ENCODE peak calls at places on chromosome 10, in six cellular contexts. D is GM12878, P is A549, H is heart left ventricle, B is HCT116, S is transverse colon. L is an unnamed sample.

GRCh38 chr10:49761789-49762565 is at the start of gene OGDHL:
- DNase-seq in D (no peak), P (peak), H (peak), B (peak), S (peak), L (peak)

GRCh38 chr10:89861584-89862287 is 160.3 kb downstream of the KIF20B start:
- DNase-seq in D (no peak), P (no peak), H (no peak), B (peak), S (no peak), L (no peak)

GRCh38 chr10:98295907-98296306 is 27.9 kb upstream of the LOXL4 start:
- DNase-seq in D (no peak), P (no peak), H (no peak), B (no peak), S (no peak), L (no peak)

GRCh38 chr10:103884681-103885139 is 29.3 kb upstream of the SH3PXD2A start:
- DNase-seq in D (no peak), P (peak), H (no peak), B (no peak), S (peak), L (no peak)

GRCh38 chr10:85602713-85603112 is 763.9 kb downstream of the GRID1 start:
- DNase-seq in D (no peak), P (no peak), H (no peak), B (no peak), S (no peak), L (no peak)

GRCh38 chr10:28838908-28839307 is 161.6 kb downstream of the BAMBI start:
- DNase-seq in D (no peak), P (peak), H (no peak), B (peak), S (peak), L (no peak)

GRCh38 chr10:46550795-46551700 is 5.4 kb downstream of the GPRIN2 start:
- DNase-seq in D (no peak), P (no peak), H (peak), B (no peak), S (peak), L (peak)

GRCh38 chr10:77428776-77429395 is 208.7 kb downstream of the KCNMA1 start:
- DNase-seq in D (no peak), P (peak), H (peak), B (peak), S (peak), L (no peak)

GRCh38 chr10:78267598-78267997 is 233.9 kb downstream of the RPS24 start:
- DNase-seq in D (no peak), P (no peak), H (no peak), B (no peak), S (no peak), L (no peak)

GRCh38 chr10:63753807-63754206 is 232.6 kb downstream of the REEP3 start:
- DNase-seq in D (no peak), P (no peak), H (no peak), B (no peak), S (no peak), L (no peak)

GRCh38 chr10:88879754-88880286 is at the start of gene STAMBPL1:
- DNase-seq in D (peak), P (no peak), H (no peak), B (no peak), S (peak), L (peak)

GRCh38 chr10:98201760-98202159 is 66.2 kb downstream of the LOXL4 start:
- DNase-seq in D (no peak), P (no peak), H (no peak), B (no peak), S (no peak), L (no peak)

GRCh38 chr10:115417585-115418265 is 324.6 kb downstream of the ATRNL1 start:
- DNase-seq in D (peak), P (peak), H (no peak), B (peak), S (peak), L (no peak)

GRCh38 chr10:130396044-130396443 is 259.9 kb downstream of the GLRX3 start:
- DNase-seq in D (no peak), P (no peak), H (no peak), B (no peak), S (no peak), L (no peak)

GRCh38 chr10:132423966-132424847 is 27.2 kb downstream of the PWWP2B start:
- DNase-seq in D (no peak), P (no peak), H (no peak), B (no peak), S (no peak), L (peak)

GRCh38 chr10:102043456-102043855 is 12.5 kb downstream of the ARMH3 start:
- DNase-seq in D (no peak), P (no peak), H (no peak), B (no peak), S (no peak), L (no peak)

DNA sequence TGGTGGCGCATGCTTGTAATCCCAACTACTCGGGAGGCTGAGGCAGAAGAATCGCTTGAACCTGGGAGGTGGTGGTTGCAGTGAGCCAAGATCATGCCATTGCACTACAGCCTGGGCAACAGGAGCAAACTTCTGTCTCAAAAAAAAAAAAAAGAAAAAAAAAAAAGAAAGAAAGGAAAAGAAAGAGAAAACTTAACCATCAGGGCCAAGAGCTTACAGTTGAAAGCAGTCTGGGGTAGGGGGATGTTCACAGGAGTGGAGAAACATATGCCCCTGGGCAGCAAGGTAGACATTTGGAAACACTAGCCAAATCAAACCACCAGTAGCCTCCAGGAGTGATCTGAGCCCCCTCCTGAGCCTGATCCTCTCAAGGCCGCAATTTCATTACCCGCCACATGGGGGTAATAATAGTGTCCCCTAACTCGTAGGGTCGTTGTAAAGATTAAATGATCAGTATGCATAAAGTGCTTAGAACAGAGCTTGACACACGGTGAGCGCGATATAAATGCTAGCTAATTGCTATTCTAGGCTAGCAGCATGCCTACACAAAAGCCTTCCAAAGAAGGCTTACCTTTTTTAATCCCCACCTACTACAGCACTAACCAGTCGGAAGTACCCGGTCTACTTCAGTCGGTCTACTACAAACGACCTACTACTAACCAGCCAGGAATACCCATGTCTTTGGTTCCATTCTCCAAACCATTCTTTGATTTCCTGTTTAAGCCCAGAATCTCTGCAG is 274.3 kb upstream of the NEBL start:
- DNase-seq in D (no peak), P (no peak), H (no peak), B (peak), S (no peak), L (no peak)
- TF ChIP-seq CTCF in D (peak), P (no peak), H (no peak), B (peak), S (peak), L (no peak)

DNA sequence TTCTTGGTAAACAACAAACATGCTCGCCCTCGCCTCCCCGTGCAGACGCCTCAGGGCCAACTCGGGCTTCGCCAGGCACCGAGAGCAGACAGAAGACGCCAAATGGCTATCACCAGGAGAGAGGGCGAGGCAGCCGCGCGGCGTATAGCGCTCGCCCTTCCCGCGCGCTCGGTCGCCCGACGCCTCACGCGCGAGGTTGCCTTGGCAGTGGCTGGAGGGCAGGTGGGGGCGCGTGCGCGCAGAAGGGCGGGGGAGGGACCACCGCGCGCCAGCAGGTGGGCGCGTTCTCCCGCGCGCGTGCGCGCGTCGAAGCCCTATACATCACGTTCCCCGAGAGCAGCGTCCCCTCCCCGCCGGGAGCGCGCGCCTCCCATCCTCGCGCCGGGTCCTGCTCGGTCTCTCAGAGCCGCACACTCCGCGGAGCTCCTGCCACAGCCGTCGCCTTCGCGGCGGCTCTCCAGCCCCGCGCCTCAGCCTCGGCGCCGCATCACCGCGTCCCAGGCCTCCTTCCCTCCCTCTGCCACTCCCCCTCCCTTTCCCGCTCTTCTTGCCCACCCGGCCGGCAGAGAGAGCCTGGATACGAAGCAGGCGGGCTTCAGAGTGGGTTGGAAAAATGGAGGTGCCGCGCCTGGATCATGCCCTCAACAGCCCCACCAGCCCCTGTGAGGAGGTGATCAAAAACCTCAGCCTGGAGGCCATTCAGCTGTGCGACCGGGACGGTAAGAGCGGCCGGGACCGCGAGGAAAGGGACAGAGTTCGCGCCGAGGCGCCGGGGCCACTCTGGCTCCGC is at the start of gene PHYHIPL:
- DNase-seq in D (no peak), P (peak), H (no peak), B (no peak), S (no peak), L (peak)
- TF ChIP-seq POLR2A in D (no peak), P (no peak), H (no peak), B (no peak), S (no peak), L (no peak)

DNA sequence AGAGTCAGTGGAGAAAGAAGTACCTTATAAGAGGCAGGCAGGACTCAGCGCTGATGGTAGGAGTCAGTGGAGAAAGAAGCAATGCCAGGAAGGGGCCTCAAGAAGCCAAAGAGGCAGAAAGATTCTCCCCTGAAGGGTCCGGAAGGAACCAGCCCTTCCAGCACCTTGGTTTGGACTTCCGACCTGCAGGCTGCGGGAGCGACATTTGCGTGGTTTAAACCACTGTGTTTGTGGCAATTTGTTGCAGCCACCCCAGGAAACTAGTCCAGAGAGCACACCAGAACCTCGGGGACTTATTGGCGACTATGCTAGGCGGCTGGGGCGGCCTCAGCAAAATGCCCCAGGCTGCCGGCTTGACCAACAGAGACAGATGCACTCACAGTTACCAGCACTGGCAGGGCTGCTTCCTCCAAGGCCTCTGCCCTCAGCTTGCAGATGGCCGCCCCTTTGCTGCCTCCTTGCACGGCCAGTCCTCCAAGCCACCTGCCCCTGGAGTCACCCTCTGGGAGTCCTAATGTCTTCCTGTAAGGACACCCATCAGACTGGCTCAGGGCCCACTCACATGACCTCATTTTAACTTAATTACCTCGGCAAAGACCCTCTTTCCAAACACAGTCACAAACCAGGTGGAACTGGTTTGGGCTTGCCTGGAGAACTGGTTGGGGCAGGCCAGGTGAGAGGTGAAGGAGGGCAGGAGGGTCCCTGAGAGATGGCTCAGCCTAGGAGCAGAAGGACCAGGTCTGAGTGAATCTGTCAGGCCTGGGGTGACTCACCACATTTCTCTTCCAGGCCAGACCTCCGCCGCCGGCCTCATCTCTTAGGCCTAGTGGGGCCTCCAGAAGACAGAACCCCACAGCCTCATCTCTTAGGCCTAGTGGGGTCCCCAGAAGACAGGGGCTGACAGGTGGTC is 26.1 kb downstream of the CALML3 start:
- DNase-seq in D (no peak), P (no peak), H (peak), B (no peak), S (no peak), L (peak)
- H3K27ac ChIP-seq in D (no peak), P (peak), H (no peak), B (no peak), S (peak), L (no peak)

DNA sequence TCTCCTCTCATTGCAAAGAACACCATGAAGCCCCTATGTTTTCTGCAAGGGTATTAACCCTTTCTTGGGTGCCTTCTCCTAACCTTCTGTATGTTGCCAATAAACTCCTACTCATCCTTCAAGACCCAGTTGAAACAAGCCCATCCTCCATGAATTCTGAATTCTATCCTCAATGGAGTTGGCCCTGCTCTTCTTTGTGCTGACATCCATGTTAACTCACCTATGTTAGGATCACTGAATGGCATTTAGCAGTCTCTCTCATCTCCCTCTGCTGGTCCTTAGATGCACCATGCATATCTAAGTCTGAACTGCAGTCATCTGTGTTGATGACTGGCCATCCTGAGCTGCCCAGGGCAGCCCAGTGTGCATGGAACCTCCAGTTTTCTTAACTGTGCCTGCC is 129.8 kb downstream of the BUB3 start:
- DNase-seq in D (no peak), P (peak), H (no peak), B (peak), S (no peak), L (no peak)
- TF ChIP-seq CTCF in D (no peak), P (no peak), H (no peak), B (peak), S (no peak), L (no peak)

L was measured in spleen.